ENCODE peak calls at places on chromosomes 4 and X, in five cellular contexts. G is nephron progenitor cell, B is foreskin fibroblast, K is osteocyte, J is stomach. A is an unnamed sample.

GRCh38 chrX:18210470-18210869 is 10.2 kb downstream of the BEND2 start:
- DNase-seq in G (no peak), B (peak), K (no peak), J (no peak), A (no peak)

GRCh38 chr4:52545099-52546069 is 113.7 kb downstream of the USP46 start:
- DNase-seq in G (peak), B (peak), K (peak), J (peak), A (no peak)

GRCh38 chrX:16587776-16588175 is 62.2 kb upstream of the S100G start:
- DNase-seq in G (no peak), B (peak), K (no peak), J (no peak), A (no peak)

GRCh38 chrX:71514367-71515038 is 18.4 kb upstream of the OGT start:
- DNase-seq in G (no peak), B (peak), K (no peak), J (no peak), A (no peak)

GRCh38 chrX:132226169-132226568 is 6.9 kb upstream of the RAP2C start:
- DNase-seq in G (no peak), B (peak), K (no peak), J (no peak), A (no peak)

GRCh38 chr4:114600066-114600552 is 1.5 kb downstream of the UGT8 start:
- DNase-seq in G (no peak), B (no peak), K (no peak), J (no peak), A (no peak)

GRCh38 chr4:84937381-84937977 is 29.0 kb downstream of the WDFY3 start:
- DNase-seq in G (no peak), B (no peak), K (no peak), J (no peak), A (no peak)

GRCh38 chrX:72609313-72609712 is 36.7 kb upstream of the HDAC8 start:
- DNase-seq in G (no peak), B (peak), K (no peak), J (no peak), A (no peak)

GRCh38 chr4:23746672-23747071 is 143.2 kb downstream of the PPARGC1A start:
- DNase-seq in G (no peak), B (no peak), K (no peak), J (no peak), A (no peak)

GRCh38 chr4:67020079-67020807 is 525.1 kb downstream of the CENPC start:
- DNase-seq in G (no peak), B (no peak), K (no peak), J (no peak), A (no peak)

GRCh38 chrX:40647307-40648197 is at the start of gene CXorf38:
- DNase-seq in G (peak), B (peak), K (peak), J (peak), A (peak)
- TF ChIP-seq CTCF in G (no peak), B (no peak), K (no peak), J (no peak), A (no peak)

GRCh38 chr4:44632089-44632488 is 19.3 kb downstream of the YIPF7 start:
- DNase-seq in G (no peak), B (no peak), K (no peak), J (no peak), A (no peak)
- TF ChIP-seq CTCF in G (no peak), B (no peak), K (no peak), J (no peak), A (no peak)

DNA sequence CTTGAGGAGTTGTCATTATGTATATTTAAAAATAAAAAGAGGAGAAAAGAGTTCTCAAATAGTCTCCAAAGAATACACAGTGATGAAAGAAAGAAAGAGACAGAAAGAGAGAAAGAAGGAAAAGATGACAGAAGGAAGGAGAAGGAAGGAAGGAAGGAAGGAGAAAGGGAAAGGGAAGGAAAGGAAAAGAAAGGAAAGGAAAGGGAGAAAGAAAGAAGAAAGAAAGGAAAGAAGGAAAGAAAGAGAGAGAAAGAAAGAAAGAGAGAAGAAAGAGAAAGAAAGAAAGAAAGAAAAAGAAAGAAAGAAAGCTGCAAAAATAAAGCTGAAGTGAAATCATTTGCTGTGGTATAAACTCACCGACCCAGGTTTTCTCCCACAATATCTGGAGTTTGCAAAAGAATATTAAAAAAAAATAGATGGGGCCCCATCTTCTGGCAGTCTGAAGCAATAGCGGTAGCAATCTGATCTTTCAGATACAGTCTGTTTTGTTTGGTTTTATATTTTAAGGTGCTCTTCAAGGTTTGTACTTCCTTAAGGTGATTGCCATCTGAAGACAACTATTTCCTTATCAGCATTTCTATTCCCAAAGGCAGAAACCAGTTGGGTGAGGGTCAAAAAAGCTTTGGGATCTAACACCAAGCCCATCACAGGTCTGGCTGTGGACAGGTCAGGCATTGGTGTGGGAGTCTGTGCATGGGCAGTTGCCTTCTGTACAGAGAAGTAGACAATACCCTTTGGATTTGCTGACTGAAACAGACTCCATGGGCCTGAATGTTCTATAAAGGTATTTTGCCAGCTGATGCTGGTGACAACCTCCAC is 160.4 kb downstream of the CPEB2 start:
- DNase-seq in G (no peak), B (peak), K (no peak), J (no peak), A (no peak)
- TF ChIP-seq CTCF in G (peak), B (peak), K (peak), J (no peak), A (peak)

GRCh38 chr4:19301527-19301926 is 950.2 kb upstream of the SLIT2 start:
- DNase-seq in G (no peak), B (peak), K (no peak), J (no peak), A (no peak)

GRCh38 chr4:19298998-19299397 is 952.7 kb upstream of the SLIT2 start:
- DNase-seq in G (no peak), B (peak), K (no peak), J (no peak), A (peak)

GRCh38 chr4:19304028-19304427 is 947.7 kb upstream of the SLIT2 start:
- DNase-seq in G (no peak), B (peak), K (no peak), J (no peak), A (no peak)

GRCh38 chr4:19300213-19300612 is 951.5 kb upstream of the SLIT2 start:
- DNase-seq in G (no peak), B (peak), K (no peak), J (no peak), A (peak)
- TF ChIP-seq CTCF in G (no peak), B (no peak), K (no peak), J (no peak), A (no peak)

DNA sequence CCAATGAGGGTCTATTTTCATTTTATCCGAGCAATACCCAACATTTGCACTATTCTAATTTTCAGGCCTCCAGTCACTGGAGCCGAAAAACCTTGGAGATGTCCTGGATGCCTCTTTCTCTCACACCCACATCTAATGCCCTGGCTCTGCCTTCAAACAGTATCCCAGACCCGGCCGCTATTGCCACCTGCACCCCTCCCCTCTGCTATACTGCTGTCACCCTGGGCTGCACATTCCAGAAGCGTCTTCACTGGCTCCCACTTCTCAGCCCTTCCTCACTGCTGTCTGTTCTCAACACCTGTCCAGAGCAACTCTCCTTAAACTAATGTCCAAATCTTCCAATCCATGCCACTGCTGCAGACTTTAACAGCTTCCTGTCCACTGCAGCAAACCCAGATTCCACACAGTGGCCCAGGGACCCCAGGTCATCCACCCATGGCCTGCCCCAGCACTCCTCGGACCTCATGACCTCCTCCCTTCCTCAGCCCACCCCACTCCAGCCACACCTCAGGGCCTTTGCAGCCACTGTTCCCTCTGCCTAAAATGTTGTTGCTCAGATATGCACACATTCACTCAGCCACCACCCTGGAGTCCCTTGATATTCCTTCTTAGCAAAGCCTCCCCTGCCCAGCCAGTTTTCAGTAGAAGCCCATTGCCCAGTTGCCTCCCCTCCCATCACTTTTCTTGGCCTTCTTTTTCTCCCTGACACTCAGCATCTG is 30.5 kb upstream of the PPP2R2C start:
- DNase-seq in G (no peak), B (no peak), K (peak), J (no peak), A (no peak)
- TF ChIP-seq CTCF in G (no peak), B (no peak), K (no peak), J (no peak), A (no peak)

GRCh38 chr4:177442623-177443155 is 452 bp upstream of the AGA start:
- DNase-seq in G (no peak), B (peak), K (no peak), J (no peak), A (no peak)

GRCh38 chr4:177441803-177442622 is at the start of gene AGA:
- DNase-seq in G (peak), B (peak), K (peak), J (peak), A (peak)

GRCh38 chr4:177436456-177436855 is 5.8 kb downstream of the AGA start:
- DNase-seq in G (no peak), B (no peak), K (no peak), J (no peak), A (no peak)

GRCh38 chr4:177444911-177445736 is 2.9 kb upstream of the AGA start:
- DNase-seq in G (no peak), B (no peak), K (no peak), J (no peak), A (no peak)

DNA sequence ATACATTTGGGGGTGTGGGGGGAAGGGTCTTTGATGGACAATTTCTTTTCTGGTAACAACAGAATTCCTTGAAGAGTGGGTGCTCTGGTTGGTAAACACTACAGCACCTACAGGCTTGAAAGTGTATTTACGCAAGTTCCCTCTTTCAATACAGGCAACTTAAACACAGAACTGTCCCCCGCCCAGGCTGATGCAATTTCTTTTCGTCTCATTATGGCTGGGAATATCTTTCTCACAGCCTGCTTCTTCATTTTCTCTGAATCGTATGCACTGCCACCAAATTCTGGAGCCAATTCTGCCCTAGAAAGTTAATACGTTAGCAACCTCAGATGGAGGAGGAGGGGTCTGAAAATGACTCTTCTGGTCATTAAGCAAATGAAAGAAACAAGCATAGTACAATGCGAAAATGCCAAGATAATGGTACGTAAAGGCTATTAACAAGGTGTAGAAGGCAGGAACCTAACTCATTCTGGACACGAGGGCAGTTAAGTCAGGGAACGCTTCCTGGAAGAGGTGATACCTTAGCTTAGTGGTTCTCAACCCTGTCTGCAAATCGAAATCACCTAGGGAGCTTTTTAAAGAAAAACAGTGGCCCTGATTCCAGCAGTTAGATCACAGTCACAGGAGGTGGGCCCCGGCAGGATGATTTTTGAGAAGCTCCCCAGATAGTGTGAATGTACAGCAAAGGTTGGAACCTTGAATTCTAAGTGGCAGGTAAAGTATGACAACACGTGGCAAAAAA is 1.0 kb downstream of the AGA start:
- DNase-seq in G (no peak), B (peak), K (no peak), J (no peak), A (no peak)
- TF ChIP-seq CTCF in G (no peak), B (no peak), K (no peak), J (no peak), A (no peak)

GRCh38 chr4:161869511-161869910 is 294.3 kb downstream of the FSTL5 start:
- DNase-seq in G (no peak), B (no peak), K (no peak), J (no peak), A (no peak)
- TF ChIP-seq CTCF in G (no peak), B (no peak), K (no peak), J (no peak), A (no peak)

A was measured in BJ.